ENCODE peak calls at places on chromosomes 4 and X, in ten cellular contexts. One of them, this sample, is unnamed.

GRCh38 chr4:52059372-52059771 is 8.3 kb downstream of the SPATA18 start:
- DNase-seq in stomach: peak
- DNase-seq in breast epithelium: peak
- DNase-seq in HCT116: no peak
- DNase-seq in spleen: no peak
- DNase-seq in heart left ventricle: no peak
- DNase-seq in suprapubic skin: no peak
- DNase-seq in tibial nerve: no peak
- DNase-seq in IMR-90: peak
- DNase-seq in K562: no peak
- DNase-seq in this sample: no peak

GRCh38 chrX:38052096-38052495 is 45.7 kb downstream of the SYTL5 start:
- DNase-seq in stomach: no peak
- DNase-seq in breast epithelium: no peak
- DNase-seq in K562: no peak
- DNase-seq in spleen: no peak
- DNase-seq in IMR-90: peak
- DNase-seq in tibial nerve: no peak
- DNase-seq in suprapubic skin: no peak
- DNase-seq in HCT116: peak
- DNase-seq in heart left ventricle: no peak
- DNase-seq in this sample: no peak

GRCh38 chr4:108148316-108148715 is 20.4 kb downstream of the LEF1 start:
- DNase-seq in tibial nerve: no peak
- DNase-seq in IMR-90: no peak
- DNase-seq in HCT116: no peak
- DNase-seq in spleen: no peak
- DNase-seq in stomach: no peak
- DNase-seq in suprapubic skin: no peak
- DNase-seq in K562: peak
- DNase-seq in heart left ventricle: no peak
- DNase-seq in breast epithelium: no peak
- DNase-seq in this sample: no peak

GRCh38 chr4:17096692-17097091 is 198.2 kb upstream of the LDB2 start:
- DNase-seq in IMR-90: peak
- DNase-seq in suprapubic skin: no peak
- DNase-seq in K562: no peak
- DNase-seq in stomach: no peak
- DNase-seq in HCT116: no peak
- DNase-seq in spleen: no peak
- DNase-seq in tibial nerve: no peak
- DNase-seq in breast epithelium: no peak
- DNase-seq in heart left ventricle: no peak
- DNase-seq in this sample: no peak

GRCh38 chr4:86269354-86269753 is 90.5 kb downstream of the MAPK10 start:
- DNase-seq in IMR-90: no peak
- DNase-seq in tibial nerve: no peak
- DNase-seq in stomach: no peak
- DNase-seq in breast epithelium: no peak
- DNase-seq in K562: no peak
- DNase-seq in suprapubic skin: no peak
- DNase-seq in spleen: no peak
- DNase-seq in heart left ventricle: no peak
- DNase-seq in HCT116: no peak
- DNase-seq in this sample: no peak

GRCh38 chrX:150164971-150165605 is 198.0 kb upstream of the MAMLD1 start:
- DNase-seq in K562: no peak
- DNase-seq in suprapubic skin: no peak
- DNase-seq in stomach: no peak
- DNase-seq in spleen: no peak
- DNase-seq in HCT116: no peak
- DNase-seq in heart left ventricle: no peak
- DNase-seq in breast epithelium: no peak
- DNase-seq in tibial nerve: no peak
- DNase-seq in IMR-90: no peak
- DNase-seq in this sample: no peak

GRCh38 chr4:48761286-48761685 is 18.8 kb downstream of the FRYL start:
- DNase-seq in stomach: no peak
- DNase-seq in HCT116: no peak
- DNase-seq in tibial nerve: no peak
- DNase-seq in spleen: no peak
- DNase-seq in breast epithelium: no peak
- DNase-seq in heart left ventricle: no peak
- DNase-seq in K562: no peak
- DNase-seq in suprapubic skin: no peak
- DNase-seq in IMR-90: peak
- DNase-seq in this sample: no peak

GRCh38 chrX:55007633-55008032 is 7.5 kb downstream of the APEX2 start:
- DNase-seq in stomach: peak
- DNase-seq in breast epithelium: no peak
- DNase-seq in heart left ventricle: peak
- DNase-seq in tibial nerve: no peak
- DNase-seq in IMR-90: peak
- DNase-seq in K562: no peak
- DNase-seq in HCT116: no peak
- DNase-seq in suprapubic skin: no peak
- DNase-seq in spleen: no peak
- DNase-seq in this sample: no peak

GRCh38 chrX:119150163-119151135 is 22.8 kb upstream of the KIAA1210 start:
- DNase-seq in heart left ventricle: no peak
- DNase-seq in tibial nerve: no peak
- DNase-seq in stomach: no peak
- DNase-seq in K562: no peak
- DNase-seq in breast epithelium: no peak
- DNase-seq in suprapubic skin: no peak
- DNase-seq in HCT116: no peak
- DNase-seq in spleen: peak
- DNase-seq in IMR-90: no peak
- DNase-seq in this sample: no peak

GRCh38 chrX:1463581-1464281 is 11.0 kb upstream of the ASMTL start:
- DNase-seq in stomach: no peak
- DNase-seq in K562: no peak
- DNase-seq in heart left ventricle: no peak
- DNase-seq in IMR-90: no peak
- DNase-seq in tibial nerve: no peak
- DNase-seq in spleen: peak
- DNase-seq in suprapubic skin: peak
- DNase-seq in breast epithelium: no peak
- DNase-seq in HCT116: no peak
- DNase-seq in this sample: peak

GRCh38 chrX:40617566-40617965 is 5.7 kb upstream of the MPC1L start:
- DNase-seq in heart left ventricle: no peak
- DNase-seq in K562: no peak
- DNase-seq in tibial nerve: no peak
- DNase-seq in stomach: no peak
- DNase-seq in HCT116: no peak
- DNase-seq in IMR-90: peak
- DNase-seq in breast epithelium: no peak
- DNase-seq in spleen: no peak
- DNase-seq in suprapubic skin: no peak
- DNase-seq in this sample: no peak

GRCh38 chrX:48975041-48975440 is 3.4 kb upstream of the KCND1 start:
- DNase-seq in breast epithelium: no peak
- DNase-seq in tibial nerve: no peak
- DNase-seq in IMR-90: no peak
- DNase-seq in heart left ventricle: no peak
- DNase-seq in stomach: no peak
- DNase-seq in suprapubic skin: no peak
- DNase-seq in HCT116: no peak
- DNase-seq in K562: no peak
- DNase-seq in spleen: peak
- DNase-seq in this sample: no peak

GRCh38 chrX:79153348-79153747 is 8.9 kb downstream of the GPR174 start:
- DNase-seq in K562: no peak
- DNase-seq in spleen: no peak
- DNase-seq in heart left ventricle: no peak
- DNase-seq in HCT116: no peak
- DNase-seq in suprapubic skin: no peak
- DNase-seq in IMR-90: no peak
- DNase-seq in tibial nerve: no peak
- DNase-seq in stomach: no peak
- DNase-seq in breast epithelium: no peak
- DNase-seq in this sample: no peak

GRCh38 chr4:138996090-138996489 is 19.5 kb upstream of the NOCT start:
- DNase-seq in tibial nerve: no peak
- DNase-seq in breast epithelium: no peak
- DNase-seq in HCT116: no peak
- DNase-seq in stomach: no peak
- DNase-seq in heart left ventricle: no peak
- DNase-seq in suprapubic skin: no peak
- DNase-seq in K562: no peak
- DNase-seq in IMR-90: no peak
- DNase-seq in spleen: no peak
- DNase-seq in this sample: no peak

DNA sequence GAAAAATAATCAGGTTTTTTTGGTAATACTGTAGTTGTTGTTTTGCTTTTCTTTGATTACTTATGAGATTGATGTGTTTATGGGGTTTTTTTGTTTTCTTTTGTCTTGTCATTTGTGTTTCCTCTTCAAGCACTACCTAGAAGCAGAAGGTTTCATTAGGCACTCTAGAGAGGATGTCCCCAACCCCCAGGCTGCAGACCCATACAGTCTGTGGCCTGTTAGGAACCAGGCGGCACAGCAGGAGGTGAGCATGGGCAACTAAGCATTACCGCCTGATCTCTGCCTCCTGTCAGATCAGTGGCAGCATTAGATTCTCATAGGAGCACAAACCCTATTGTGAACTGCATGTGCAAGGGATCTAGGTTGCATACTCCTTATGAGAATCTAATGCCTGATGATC is 22.9 kb upstream of the NOCT start:
- DNase-seq in IMR-90: no peak
- DNase-seq in HCT116: no peak
- DNase-seq in breast epithelium: no peak
- DNase-seq in stomach: no peak
- DNase-seq in K562: no peak
- DNase-seq in spleen: no peak
- DNase-seq in heart left ventricle: no peak
- DNase-seq in tibial nerve: no peak
- DNase-seq in suprapubic skin: no peak
- DNase-seq in this sample: no peak
- TF ChIP-seq CTCF in IMR-90: no peak
- TF ChIP-seq CTCF in HCT116: no peak
- TF ChIP-seq CTCF in breast epithelium: no peak
- TF ChIP-seq CTCF in stomach: no peak
- TF ChIP-seq CTCF in K562: no peak
- TF ChIP-seq CTCF in spleen: no peak
- TF ChIP-seq CTCF in heart left ventricle: no peak
- TF ChIP-seq CTCF in tibial nerve: no peak
- TF ChIP-seq CTCF in suprapubic skin: no peak
- TF ChIP-seq CTCF in this sample: no peak

DNA sequence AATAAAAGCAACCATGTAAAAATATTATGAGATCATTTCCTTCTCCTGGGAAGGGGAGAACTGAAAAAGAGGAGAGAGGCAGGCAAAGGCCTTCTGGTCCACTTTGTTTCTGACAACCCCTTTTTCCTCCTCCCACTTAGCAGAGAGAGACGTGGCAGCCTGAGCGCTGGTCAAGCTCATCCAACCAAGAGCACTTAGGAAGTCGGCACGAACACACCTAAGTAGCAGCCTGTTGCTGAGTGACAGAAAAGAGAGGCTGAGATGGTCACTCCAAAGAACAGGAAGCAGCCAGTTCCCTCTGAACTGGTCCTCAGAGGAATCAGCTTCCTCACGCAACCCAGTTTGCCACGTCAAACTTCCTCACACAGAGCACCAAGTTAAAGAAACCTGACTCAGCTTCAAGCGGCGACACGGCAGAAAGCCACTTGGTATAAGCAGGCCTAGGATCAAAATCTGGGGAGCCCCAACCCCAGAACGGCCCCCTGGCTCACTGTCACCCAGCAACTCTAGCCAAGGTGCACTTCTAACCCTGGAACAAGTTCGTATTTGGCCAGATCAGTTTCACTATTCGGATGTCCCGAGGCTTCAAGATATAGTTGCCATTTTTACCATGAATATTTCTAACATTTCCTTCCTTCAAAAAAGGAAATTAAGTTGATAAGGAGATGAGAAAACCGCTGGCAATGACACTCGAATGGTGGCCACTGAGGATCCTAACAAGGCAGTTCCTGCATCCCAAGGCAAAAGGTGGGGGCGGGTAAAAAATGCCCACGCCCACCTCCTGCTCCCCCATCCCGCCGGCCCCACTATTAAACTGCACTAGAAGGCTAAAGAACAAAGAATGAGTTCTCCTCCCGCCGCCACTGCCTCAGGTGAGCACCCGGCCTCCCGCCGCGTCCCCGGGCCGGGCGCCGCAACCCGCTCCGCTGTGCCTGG is 698 bp downstream of the SEC24D start:
- DNase-seq in HCT116: peak
- DNase-seq in stomach: peak
- DNase-seq in IMR-90: peak
- DNase-seq in K562: peak
- DNase-seq in suprapubic skin: peak
- DNase-seq in breast epithelium: peak
- DNase-seq in tibial nerve: peak
- DNase-seq in spleen: peak
- DNase-seq in heart left ventricle: peak
- DNase-seq in this sample: peak
- TF ChIP-seq POLR2A in HCT116: no peak
- TF ChIP-seq POLR2A in stomach: no peak
- TF ChIP-seq POLR2A in IMR-90: peak
- TF ChIP-seq POLR2A in K562: peak
- TF ChIP-seq POLR2A in suprapubic skin: no peak
- TF ChIP-seq POLR2A in breast epithelium: peak
- TF ChIP-seq POLR2A in tibial nerve: peak
- TF ChIP-seq POLR2A in spleen: no peak
- TF ChIP-seq POLR2A in heart left ventricle: peak
- TF ChIP-seq POLR2A in this sample: no peak

GRCh38 chr4:61773655-61774245 is 573.6 kb downstream of the ADGRL3 start:
- DNase-seq in stomach: no peak
- DNase-seq in heart left ventricle: no peak
- DNase-seq in suprapubic skin: no peak
- DNase-seq in tibial nerve: no peak
- DNase-seq in HCT116: no peak
- DNase-seq in IMR-90: no peak
- DNase-seq in K562: no peak
- DNase-seq in breast epithelium: no peak
- DNase-seq in spleen: no peak
- DNase-seq in this sample: no peak
- H3K4me3 ChIP-seq in stomach: no peak
- H3K4me3 ChIP-seq in heart left ventricle: no peak
- H3K4me3 ChIP-seq in suprapubic skin: no peak
- H3K4me3 ChIP-seq in tibial nerve: no peak
- H3K4me3 ChIP-seq in HCT116: no peak
- H3K4me3 ChIP-seq in IMR-90: no peak
- H3K4me3 ChIP-seq in K562: no peak
- H3K4me3 ChIP-seq in breast epithelium: no peak
- H3K4me3 ChIP-seq in spleen: no peak
- H3K4me3 ChIP-seq in this sample: no peak

GRCh38 chr4:111854494-111855087 is 290.7 kb upstream of the FAM241A start:
- DNase-seq in heart left ventricle: no peak
- DNase-seq in stomach: no peak
- DNase-seq in suprapubic skin: no peak
- DNase-seq in HCT116: peak
- DNase-seq in tibial nerve: no peak
- DNase-seq in breast epithelium: no peak
- DNase-seq in K562: peak
- DNase-seq in spleen: no peak
- DNase-seq in IMR-90: peak
- DNase-seq in this sample: no peak
- TF ChIP-seq CTCF in heart left ventricle: peak
- TF ChIP-seq CTCF in stomach: no peak
- TF ChIP-seq CTCF in suprapubic skin: peak
- TF ChIP-seq CTCF in HCT116: peak
- TF ChIP-seq CTCF in tibial nerve: peak
- TF ChIP-seq CTCF in breast epithelium: peak
- TF ChIP-seq CTCF in K562: peak
- TF ChIP-seq CTCF in spleen: peak
- TF ChIP-seq CTCF in IMR-90: peak
- TF ChIP-seq CTCF in this sample: no peak

This sample was measured in lower leg skin.